ENCODE peak calls at places on chromosomes 11 and 22, in nine cellular contexts. I is CD4-positive, alpha-beta memory T cell; G is foreskin fibroblast; D is GM23338; C is cardiac fibroblast; H is SJSA1; W is left ventricle myocardium inferior; Z is right atrium auricular region; J is PC-3. T is an unnamed sample.
A peak's percentile ranks its signal among the peaks of the same experiment; 100 is the strongest.

GRCh38 chr11:33919645-33920044 is 27.8 kb upstream of the LMO2 start:
- DNase-seq in I (no peak), C (no peak), Z (no peak), J (no peak), W (no peak), D (no peak), G (no peak), H (no peak), T (no peak)

GRCh38 chr11:34512810-34513673 is 552 bp downstream of the ELF5 start:
- DNase-seq in C (peak; percentile 68), I (peak; percentile 19), Z (no peak), J (peak; percentile 70), W (peak; percentile 29), D (peak; percentile 88), G (peak; percentile 37), H (peak; percentile 43), T (peak; percentile 4)

GRCh38 chr11:69093106-69093505 is 44.4 kb downstream of the TPCN2 start:
- DNase-seq in D (no peak), H (no peak), Z (no peak), J (no peak), G (no peak), I (no peak), C (no peak), W (no peak), T (no peak)

GRCh38 chr22:44592466-44593180 is 94.6 kb upstream of the RTL6 start:
- DNase-seq in J (no peak), H (no peak), G (no peak), Z (no peak), I (no peak), D (no peak), C (no peak), W (no peak), T (no peak)

GRCh38 chr11:15776387-15776786 is 580.0 kb downstream of the SOX6 start:
- DNase-seq in G (no peak), Z (no peak), J (no peak), H (no peak), I (no peak), C (no peak), W (no peak), D (no peak), T (no peak)

GRCh38 chr11:128630367-128631230 is 43.2 kb upstream of the ETS1 start:
- DNase-seq in I (peak; percentile 86), W (peak; percentile 87), C (peak; percentile 95), H (peak; percentile 60), J (peak; percentile 92), G (peak; percentile 75), Z (peak; percentile 87), D (peak; percentile 85), T (peak; percentile 48)

GRCh38 chr22:50305658-50306566 is 1.5 kb downstream of the PLXNB2 start:
- DNase-seq in G (peak; percentile 98), D (peak; percentile 51), W (peak; percentile 84), J (peak; percentile 92), I (no peak), C (peak; percentile 95), Z (peak; percentile 88), H (peak; percentile 84), T (peak; percentile 88)

GRCh38 chr11:326842-327580 is 6.4 kb upstream of the IFITM3 start:
- DNase-seq in Z (peak; percentile 94), W (peak; percentile 89), D (no peak), J (no peak), H (no peak), G (peak; percentile 51), C (peak; percentile 85), I (peak; percentile 77), T (no peak)

GRCh38 chr11:119729581-119730346 is 764 bp upstream of the NECTIN1 start:
- DNase-seq in W (peak; percentile 69), D (peak; percentile 60), C (peak; percentile 50), H (peak; percentile 16), G (peak; percentile 69), I (peak; percentile 10), Z (peak; percentile 84), J (peak; percentile 80), T (no peak)

GRCh38 chr11:74138021-74138420 is 32.8 kb downstream of the C2CD3 start:
- DNase-seq in I (no peak), Z (no peak), G (no peak), C (peak; percentile 42), J (peak; percentile 51), D (no peak), W (no peak), H (no peak), T (no peak)

GRCh38 chr11:28984216-28984615 is 876.0 kb downstream of the METTL15 start:
- DNase-seq in G (no peak), H (no peak), I (no peak), J (no peak), D (no peak), W (no peak), C (no peak), Z (no peak), T (no peak)

GRCh38 chr11:109590782-109591181 is 168.8 kb downstream of the C11orf87 start:
- DNase-seq in I (no peak), W (no peak), J (no peak), G (no peak), H (no peak), C (no peak), Z (no peak), D (no peak), T (no peak)

DNA sequence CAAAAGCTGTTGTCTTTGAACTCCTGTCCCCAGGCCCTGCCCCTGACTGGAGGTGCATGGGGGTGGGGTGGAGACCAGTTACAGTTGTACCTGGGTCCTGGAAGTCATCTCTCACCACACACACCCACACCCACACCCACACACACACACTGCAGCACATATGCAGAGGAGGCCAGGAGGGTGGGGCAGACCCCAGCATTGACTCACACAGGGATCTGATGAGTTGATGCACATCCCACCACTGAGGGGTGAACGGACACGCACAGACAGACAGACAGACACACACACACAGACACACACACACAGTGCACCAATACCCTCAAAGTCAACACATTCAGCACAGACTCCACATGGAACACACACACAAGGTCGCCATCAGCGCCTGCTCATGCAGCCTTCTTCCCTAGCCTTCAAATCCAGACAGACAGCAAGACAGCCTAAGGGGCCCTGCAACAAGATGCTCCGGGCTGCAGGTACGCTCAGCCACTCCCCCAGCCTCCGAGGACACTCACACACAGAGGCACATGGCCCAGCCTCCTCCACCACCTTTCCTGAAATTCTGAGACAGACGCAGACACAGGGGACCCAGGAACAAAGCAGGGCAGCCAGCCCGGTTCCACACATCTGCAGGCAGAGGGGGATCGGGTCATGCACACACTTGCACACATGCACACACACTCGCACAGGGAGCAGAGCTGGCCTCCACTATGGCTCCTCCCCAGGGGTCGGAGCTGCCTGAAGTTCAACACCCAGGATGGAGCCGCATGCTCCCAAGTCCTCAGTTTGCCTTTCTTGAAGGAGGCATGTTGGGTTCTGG is 26.5 kb downstream of the SYT7 start:
- DNase-seq in H (no peak), I (no peak), J (no peak), Z (no peak), D (no peak), C (no peak), G (no peak), W (no peak), T (no peak)
- H3K4me3 ChIP-seq in H (no peak overlapping the region), I (no peak overlapping the region), J (no peak overlapping the region), Z (no peak overlapping the region), D (peak overlapping the region; percentile 71), C (no peak overlapping the region), G (no peak overlapping the region), W (no peak overlapping the region), T (no peak overlapping the region)

GRCh38 chr11:124194696-124195418 is 11.7 kb downstream of the OR10D3 start:
- DNase-seq in D (peak; percentile 80), C (peak; percentile 80), H (peak; percentile 19), I (peak; percentile 28), Z (peak; percentile 71), G (no peak), W (no peak), J (peak; percentile 79), T (peak; percentile 11)
- H3K4me3 ChIP-seq in D (no peak overlapping the region), C (no peak overlapping the region), H (no peak overlapping the region), I (no peak overlapping the region), Z (no peak overlapping the region), G (no peak overlapping the region), W (no peak overlapping the region), J (no peak overlapping the region), T (peak overlapping the region; percentile 11)

DNA sequence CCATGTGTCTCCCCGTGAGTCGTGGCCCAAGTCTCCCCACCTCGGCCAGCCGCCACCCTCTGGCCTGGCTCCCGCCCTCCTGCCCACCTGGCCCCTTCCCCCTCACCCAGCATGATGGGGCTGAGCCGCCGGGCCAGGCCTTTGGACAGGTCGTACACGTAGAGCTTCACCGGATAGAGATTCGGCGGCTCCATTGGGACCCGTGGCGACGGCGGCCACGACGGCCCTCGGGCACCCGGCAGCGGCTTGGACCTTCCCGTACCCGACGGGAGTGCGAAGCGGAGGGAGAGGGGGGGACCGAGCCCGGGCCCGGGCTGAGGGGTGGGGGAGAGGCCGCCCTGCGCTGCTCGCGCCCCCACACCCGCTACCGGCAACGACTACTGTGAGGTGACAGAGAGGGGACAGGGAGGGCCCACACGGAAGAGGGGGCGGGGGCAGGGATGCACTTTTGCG is at the start of gene DESI1:
- DNase-seq in I (no peak), C (no peak), J (no peak), W (no peak), D (peak; percentile 67), G (no peak), H (no peak), Z (no peak), T (no peak)
- H3K4me3 ChIP-seq in I (peak within 1 kb of the TSS; percentile 76), C (peak within 1 kb of the TSS; percentile 96), J (peak within 1 kb of the TSS; percentile 100), W (peak within 1 kb of the TSS; percentile 80), D (peak within 1 kb of the TSS; percentile 80), G (peak within 1 kb of the TSS; percentile 89), H (peak within 1 kb of the TSS; percentile 84), Z (peak within 1 kb of the TSS; percentile 98), T (peak within 1 kb of the TSS; percentile 97)

DNA sequence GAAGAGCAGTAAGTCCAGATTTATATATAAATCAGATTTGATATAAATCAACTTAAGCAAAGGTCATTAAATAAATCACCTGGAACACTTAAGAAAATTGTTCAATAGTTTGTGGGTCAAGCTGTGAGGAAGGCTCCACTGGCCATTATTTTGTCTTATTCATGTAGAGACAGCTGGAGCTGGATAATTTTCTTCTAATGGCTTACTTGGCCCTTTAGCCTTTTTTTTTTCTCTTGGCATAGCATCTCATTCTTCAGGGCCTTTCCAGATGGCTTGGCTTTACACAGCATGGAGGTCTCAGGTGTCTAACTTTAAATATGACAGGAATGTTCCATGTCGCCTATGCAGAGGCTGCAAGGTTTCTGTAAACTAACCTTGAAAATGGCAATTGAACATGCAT is 247.9 kb upstream of the CNTN5 start:
- DNase-seq in H (no peak), Z (no peak), J (no peak), W (no peak), D (no peak), C (no peak), G (no peak), I (no peak), T (no peak)
- H3K4me3 ChIP-seq in H (no peak overlapping the region), Z (no peak overlapping the region), J (no peak overlapping the region), W (no peak overlapping the region), D (no peak overlapping the region), C (no peak overlapping the region), G (no peak overlapping the region), I (no peak overlapping the region), T (no peak overlapping the region)

GRCh38 chr22:46450931-46451660 is 86.3 kb downstream of the CELSR1 start:
- DNase-seq in H (no peak), W (no peak), I (no peak), J (peak; percentile 25), C (no peak), Z (no peak), G (no peak), D (no peak), T (no peak)
- H3K4me3 ChIP-seq in H (no peak overlapping the region), W (no peak overlapping the region), I (no peak overlapping the region), J (no peak overlapping the region), C (no peak overlapping the region), Z (no peak overlapping the region), G (no peak overlapping the region), D (no peak overlapping the region), T (no peak overlapping the region)

T was measured in skeletal muscle cell.